ENCODE peak calls at places on chromosomes 1 and 21, in five cellular contexts. A is suprapubic skin, U is psoas muscle, X is astrocyte, H is left ventricle myocardium inferior. V is an unnamed sample. For H3K4me1, the result is how much of the 10 kb centered on the place peaks cover.

GRCh38 chr1:183812686-183813569 is 8.0 kb downstream of the RGL1 start:
- DNase-seq in A (no peak), U (no peak), X (peak), H (no peak), V (no peak)

GRCh38 chr1:3192359-3192758 is 123.4 kb downstream of the PRDM16 start:
- DNase-seq in A (no peak), U (no peak), X (no peak), H (no peak), V (peak)

GRCh38 chr1:159229896-159230295 is 25.2 kb downstream of the ACKR1 start:
- DNase-seq in A (no peak), U (no peak), X (no peak), H (no peak), V (no peak)

GRCh38 chr21:24045775-24046215 is 1561.5 kb downstream of the MRPL39 start:
- DNase-seq in A (peak), U (peak), X (peak), H (peak), V (peak)

GRCh38 chr1:75124510-75124909 is 9.7 kb upstream of the LHX8 start:
- DNase-seq in A (no peak), U (no peak), X (no peak), H (no peak), V (no peak)

GRCh38 chr1:241097479-241097878 is 259.5 kb downstream of the RGS7 start:
- DNase-seq in A (no peak), U (no peak), X (no peak), H (no peak), V (no peak)

GRCh38 chr1:60504206-60504868 is 430.8 kb upstream of the C1orf87 start:
- DNase-seq in A (no peak), U (no peak), X (no peak), H (no peak), V (no peak)

GRCh38 chr1:45340816-45341215 is 576 bp upstream of the MUTYH start:
- DNase-seq in A (no peak), U (no peak), X (no peak), H (no peak), V (no peak)

GRCh38 chr1:22850281-22850680 is 122.4 kb downstream of the LACTBL1 start:
- DNase-seq in A (no peak), U (peak), X (no peak), H (no peak), V (no peak)

GRCh38 chr1:243793298-243793697 is 56.7 kb downstream of the AKT3 start:
- DNase-seq in A (no peak), U (no peak), X (no peak), H (no peak), V (no peak)

GRCh38 chr1:110038271-110038670 is 3.8 kb downstream of the STRIP1 start:
- DNase-seq in A (no peak), U (no peak), X (no peak), H (no peak), V (no peak)

GRCh38 chr1:204293605-204294365 is 65.9 kb downstream of the PLEKHA6 start:
- DNase-seq in A (no peak), U (peak), X (no peak), H (peak), V (no peak)

GRCh38 chr1:171841050-171841910 is at the start of gene DNM3:
- DNase-seq in A (peak), U (peak), X (peak), H (peak), V (peak)

GRCh38 chr1:209542585-209542984 is 40.9 kb upstream of the CAMK1G start:
- DNase-seq in A (no peak), U (no peak), X (peak), H (no peak), V (no peak)

GRCh38 chr1:46131727-46132528 is 501 bp downstream of the PIK3R3 start:
- DNase-seq in A (no peak), U (no peak), X (no peak), H (no peak), V (peak)

GRCh38 chr1:222552882-222553281 is 5.0 kb upstream of the HHIPL2 start:
- DNase-seq in A (no peak), U (no peak), X (no peak), H (no peak), V (no peak)

GRCh38 chr1:70440642-70441391 is 29.7 kb downstream of the CTH start:
- DNase-seq in A (no peak), U (no peak), X (no peak), H (no peak), V (peak)

GRCh38 chr1:178126261-178126660 is 32.4 kb downstream of the RASAL2 start:
- DNase-seq in A (no peak), U (no peak), X (no peak), H (no peak), V (no peak)

GRCh38 chr1:203797948-203798347 is 2.5 kb downstream of the ZBED6 start:
- DNase-seq in A (no peak), U (no peak), X (no peak), H (no peak), V (no peak)

GRCh38 chr1:70355111-70355407 is 537 bp upstream of the ANKRD13C start:
- DNase-seq in A (no peak), U (no peak), X (no peak), H (no peak), V (no peak)

GRCh38 chr1:31216016-31216415 is 23.7 kb downstream of the NKAIN1 start:
- DNase-seq in A (no peak), U (peak), X (peak), H (peak), V (peak)

GRCh38 chr1:13794231-13795187 is 94.5 kb downstream of the PRDM2 start:
- DNase-seq in A (no peak), U (no peak), X (no peak), H (no peak), V (no peak)

GRCh38 chr1:182687361-182687760 is 3.0 kb upstream of the RGS8 start:
- DNase-seq in A (no peak), U (no peak), X (no peak), H (no peak), V (no peak)

GRCh38 chr1:2133039-2133878 is 61.3 kb downstream of the FAAP20 start:
- DNase-seq in A (peak), U (peak), X (peak), H (peak), V (peak)

GRCh38 chr1:226109829-226110248 is 47.3 kb downstream of the H3-3A start:
- DNase-seq in A (peak), U (peak), X (peak), H (peak), V (peak)

GRCh38 chr1:192067360-192067759 is 90.9 kb upstream of the RGS18 start:
- DNase-seq in A (no peak), U (no peak), X (no peak), H (no peak), V (no peak)

GRCh38 chr1:115325876-115326275 is 12.2 kb downstream of the NGF start:
- DNase-seq in A (no peak), U (no peak), X (no peak), H (no peak), V (no peak)

GRCh38 chr1:4331371-4332163 is 322.8 kb upstream of the AJAP1 start:
- DNase-seq in A (no peak), U (no peak), X (no peak), H (no peak), V (no peak)

GRCh38 chr1:81682490-81682889 is 118.2 kb upstream of the ADGRL2 start:
- DNase-seq in A (no peak), U (no peak), X (peak), H (no peak), V (no peak)

GRCh38 chr1:228372183-228373003 is 34.2 kb downstream of the TRIM11 start:
- DNase-seq in A (no peak), U (peak), X (no peak), H (peak), V (peak)

GRCh38 chr1:8431028-8431427 is 113.1 kb downstream of the SLC45A1 start:
- DNase-seq in A (no peak), U (no peak), X (no peak), H (no peak), V (no peak)

GRCh38 chr1:94886361-94886760 is 40.5 kb downstream of the CNN3 start:
- DNase-seq in A (no peak), U (no peak), X (no peak), H (no peak), V (no peak)

GRCh38 chr21:36946949-36947371 is 19.5 kb downstream of the HLCS start:
- DNase-seq in A (no peak), U (no peak), X (no peak), H (no peak), V (no peak)

DNA sequence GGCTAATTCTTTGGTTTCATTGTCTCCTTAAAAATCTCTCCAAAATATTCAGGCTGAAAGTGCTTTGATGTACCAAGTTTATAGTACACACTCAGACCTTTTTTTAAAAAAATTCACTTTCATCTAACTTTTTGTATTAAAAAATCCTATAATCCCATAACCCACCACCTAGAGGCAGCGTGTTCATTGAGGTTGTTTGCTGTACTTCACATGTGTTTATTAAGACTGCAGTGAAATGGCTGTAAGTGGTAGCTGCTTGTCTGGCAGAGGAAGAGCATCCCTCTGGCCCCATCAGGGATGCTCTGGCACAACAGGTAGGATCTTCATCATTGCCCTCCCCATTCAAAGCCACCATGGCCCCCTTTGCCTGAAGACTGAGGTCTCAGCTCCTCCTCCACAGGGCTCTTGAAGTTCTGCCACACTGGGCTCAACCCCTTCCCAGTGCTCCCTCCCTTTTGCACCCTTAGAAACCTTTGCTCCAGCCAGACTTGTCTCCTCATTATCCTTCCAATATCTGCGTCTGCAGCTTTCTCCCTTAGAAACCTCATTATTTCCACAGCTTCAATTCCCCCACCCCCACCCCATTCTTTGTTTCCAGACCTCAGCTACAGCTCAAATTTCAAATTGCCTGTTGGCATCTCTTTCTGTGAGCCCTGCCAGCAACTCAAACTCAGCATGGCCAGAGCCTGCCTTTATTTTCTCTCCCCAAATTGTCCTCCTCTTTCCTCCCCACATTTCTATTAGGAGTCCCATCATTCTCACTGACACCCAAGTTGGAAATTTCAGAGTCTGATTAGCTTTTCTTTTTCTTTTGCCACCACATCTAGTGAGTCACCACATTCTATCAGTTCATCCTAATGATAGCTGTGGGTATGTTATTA is 369.6 kb upstream of the USP24 start:
- DNase-seq in A (no peak), U (no peak), X (peak), H (no peak), V (no peak)
- TF ChIP-seq CTCF in A (no peak), U (no peak), X (no peak), H (no peak), V (no peak)

GRCh38 chr1:167644551-167644950 is 14.5 kb downstream of the RCSD1 start:
- DNase-seq in A (no peak), U (no peak), X (no peak), H (no peak), V (no peak)
- H3K4me1 ChIP-seq in A (under half), U (under half), X (under half), H (half or more), V (under half)

GRCh38 chr1:245599413-245600174 is 444.8 kb downstream of the KIF26B start:
- DNase-seq in A (no peak), U (peak), X (peak), H (no peak), V (no peak)
- TF ChIP-seq CTCF in A (no peak), U (no peak), X (no peak), H (no peak), V (no peak)

GRCh38 chr1:199687321-199687720 is 340.2 kb upstream of the NR5A2 start:
- DNase-seq in A (no peak), U (no peak), X (peak), H (no peak), V (no peak)
- H3K4me1 ChIP-seq in A (under half), U (under half), X (under half), H (under half), V (under half)

DNA sequence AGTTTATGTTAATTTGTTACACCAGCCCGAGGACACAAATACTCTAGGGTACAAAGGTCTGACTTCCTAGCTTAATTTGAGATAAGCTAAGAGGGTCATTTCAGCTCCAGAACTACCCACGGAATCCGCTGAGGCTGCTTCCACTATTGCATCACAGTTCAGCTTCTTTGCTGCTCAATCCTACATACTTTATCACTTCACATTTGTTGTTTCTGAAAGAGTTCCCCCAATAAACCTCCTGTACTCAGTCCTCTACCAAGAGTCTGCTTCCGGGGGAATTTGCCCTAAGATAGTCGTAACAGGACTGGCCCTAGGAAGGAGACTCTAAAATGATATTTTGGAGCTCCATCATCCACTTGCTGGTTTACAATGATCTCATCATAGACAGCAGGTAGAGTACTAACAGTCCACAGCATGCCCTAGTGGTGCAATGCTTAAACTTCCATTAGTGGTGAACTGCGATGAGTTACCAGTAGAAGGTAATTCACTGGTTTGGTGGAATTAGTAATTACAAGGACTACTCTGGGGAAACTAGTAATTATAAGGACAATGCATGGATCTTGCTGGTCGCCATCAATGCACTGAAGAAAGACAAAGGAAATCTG is 229.3 kb downstream of the USH2A start:
- DNase-seq in A (no peak), U (no peak), X (no peak), H (no peak), V (no peak)
- TF ChIP-seq CTCF in A (no peak), U (no peak), X (peak), H (no peak), V (no peak)